ENCODE peak calls at places on chromosomes 6 and 20, in ten cellular contexts. Z is nephron progenitor cell, F is left ventricle myocardium inferior, I is nucleus accumbens, J is endothelial cell, N is GM03348, M is fibroblast of pulmonary artery, T is NCI-H1417, U is GM19239, H is IMR-90. V is an unnamed sample.

GRCh38 chr6:51529240-51529639 is 558.2 kb downstream of the PKHD1 start:
- DNase-seq in F (no peak), Z (no peak), H (no peak), U (no peak), N (no peak), J (no peak), M (no peak), T (no peak), I (no peak), V (no peak)

GRCh38 chr6:43911354-43911624 is 141.3 kb downstream of the VEGFA start:
- DNase-seq in M (no peak), Z (no peak), J (no peak), F (no peak), I (no peak), H (peak; percentile 16), U (no peak), T (no peak), N (no peak), V (no peak)

GRCh38 chr6:26122402-26122792 is 35.2 kb downstream of the HFE start:
- DNase-seq in H (no peak), U (no peak), I (no peak), T (no peak), N (no peak), Z (no peak), F (no peak), M (no peak), J (no peak), V (peak; percentile 63)

GRCh38 chr20:11432407-11432806 is 485.3 kb upstream of the BTBD3 start:
- DNase-seq in Z (no peak), H (peak; percentile 95), J (no peak), N (peak; percentile 13), T (no peak), U (no peak), I (no peak), F (no peak), M (peak; percentile 81), V (no peak)

GRCh38 chr20:13265941-13266340 is 44.9 kb downstream of the ISM1 start:
- DNase-seq in T (no peak), U (peak; percentile 12), H (no peak), Z (no peak), N (no peak), I (no peak), F (no peak), J (no peak), M (no peak), V (peak; percentile 13)

GRCh38 chr6:41757268-41757667 is 10.1 kb upstream of the PGC start:
- DNase-seq in F (no peak), M (no peak), J (no peak), Z (no peak), U (no peak), I (no peak), N (no peak), T (no peak), H (no peak), V (no peak)

GRCh38 chr6:119985952-119986736 is 636.6 kb upstream of the MAN1A1 start:
- DNase-seq in H (no peak), U (no peak), N (no peak), F (no peak), I (no peak), Z (no peak), M (no peak), J (no peak), T (no peak), V (no peak)

GRCh38 chr6:4308354-4308753 is 173.0 kb upstream of the ECI2 start:
- DNase-seq in T (no peak), M (no peak), F (no peak), Z (no peak), I (no peak), U (no peak), H (peak; percentile 36), N (no peak), J (no peak), V (no peak)

GRCh38 chr20:57432874-57433491 is 41.8 kb downstream of the RBM38 start:
- DNase-seq in H (no peak), T (no peak), J (no peak), I (no peak), N (no peak), Z (no peak), M (no peak), U (peak; percentile 92), F (peak; percentile 62), V (no peak)

GRCh38 chr6:155850408-155850841 is 394.8 kb upstream of the NOX3 start:
- DNase-seq in H (peak; percentile 58), F (no peak), U (no peak), Z (no peak), J (no peak), M (peak; percentile 53), N (no peak), I (no peak), T (no peak), V (no peak)